ENCODE peak calls at places on chromosome 5, in nine cellular contexts. K, X, B, M, Q, R, V, L and W are unnamed samples.

GRCh38 chr5:178398856-178399722 is 166.5 kb upstream of the PHYKPL start:
- DNase-seq in K (no peak), X (no peak), B (no peak), M (no peak), Q (no peak), R (no peak), V (peak), L (no peak), W (no peak)

GRCh38 chr5:111960466-111961215 is 203.6 kb upstream of the NREP start:
- DNase-seq in K (no peak), X (no peak), B (no peak), M (no peak), Q (no peak), R (no peak), V (no peak), L (no peak), W (no peak)

GRCh38 chr5:87340716-87341115 is 72.0 kb downstream of the CCNH start:
- DNase-seq in K (no peak), X (peak), B (no peak), M (no peak), Q (peak), R (no peak), V (no peak), L (no peak), W (no peak)

GRCh38 chr5:4520557-4520956 is 619.6 kb upstream of the ADAMTS16 start:
- DNase-seq in K (no peak), X (no peak), B (no peak), M (no peak), Q (no peak), R (no peak), V (no peak), L (no peak), W (no peak)

GRCh38 chr5:9439651-9440292 is 106.1 kb downstream of the SEMA5A start:
- DNase-seq in K (no peak), X (no peak), B (no peak), M (no peak), Q (no peak), R (no peak), V (no peak), L (no peak), W (no peak)

GRCh38 chr5:35990941-35991592 is at the start of gene UGT3A1:
- DNase-seq in K (no peak), X (no peak), B (no peak), M (no peak), Q (no peak), R (no peak), V (no peak), L (no peak), W (no peak)

GRCh38 chr5:60743511-60744314 is 43.7 kb upstream of the DEPDC1B start:
- DNase-seq in K (no peak), X (no peak), B (no peak), M (no peak), Q (no peak), R (no peak), V (no peak), L (no peak), W (no peak)

GRCh38 chr5:431001-431710 is 11.8 kb upstream of the EXOC3 start:
- DNase-seq in K (peak), X (no peak), B (no peak), M (no peak), Q (peak), R (peak), V (no peak), L (peak), W (no peak)

GRCh38 chr5:115947260-115947659 is 15.0 kb upstream of the LVRN start:
- DNase-seq in K (no peak), X (no peak), B (no peak), M (no peak), Q (no peak), R (no peak), V (no peak), L (no peak), W (no peak)

GRCh38 chr5:56633950-56634349 is 181.4 kb upstream of the MAP3K1 start:
- DNase-seq in K (no peak), X (no peak), B (no peak), M (no peak), Q (no peak), R (no peak), V (no peak), L (no peak), W (no peak)

GRCh38 chr5:149156435-149157083 is 15.3 kb downstream of the ABLIM3 start:
- DNase-seq in K (no peak), X (no peak), B (no peak), M (no peak), Q (no peak), R (no peak), V (no peak), L (no peak), W (no peak)

GRCh38 chr5:14156611-14157493 is 13.7 kb downstream of the TRIO start:
- DNase-seq in K (peak), X (peak), B (peak), M (no peak), Q (peak), R (no peak), V (no peak), L (no peak), W (no peak)

GRCh38 chr5:115459844-115460243 is 84.7 kb downstream of the FEM1C start:
- DNase-seq in K (no peak), X (no peak), B (no peak), M (no peak), Q (no peak), R (no peak), V (no peak), L (no peak), W (no peak)

GRCh38 chr5:131417240-131417869 is 153.5 kb downstream of the CDC42SE2 start:
- DNase-seq in K (peak), X (peak), B (peak), M (peak), Q (peak), R (peak), V (peak), L (peak), W (peak)

GRCh38 chr5:127551410-127552041 is 34.1 kb downstream of the PRRC1 start:
- DNase-seq in K (no peak), X (no peak), B (no peak), M (no peak), Q (no peak), R (no peak), V (no peak), L (no peak), W (no peak)

DNA sequence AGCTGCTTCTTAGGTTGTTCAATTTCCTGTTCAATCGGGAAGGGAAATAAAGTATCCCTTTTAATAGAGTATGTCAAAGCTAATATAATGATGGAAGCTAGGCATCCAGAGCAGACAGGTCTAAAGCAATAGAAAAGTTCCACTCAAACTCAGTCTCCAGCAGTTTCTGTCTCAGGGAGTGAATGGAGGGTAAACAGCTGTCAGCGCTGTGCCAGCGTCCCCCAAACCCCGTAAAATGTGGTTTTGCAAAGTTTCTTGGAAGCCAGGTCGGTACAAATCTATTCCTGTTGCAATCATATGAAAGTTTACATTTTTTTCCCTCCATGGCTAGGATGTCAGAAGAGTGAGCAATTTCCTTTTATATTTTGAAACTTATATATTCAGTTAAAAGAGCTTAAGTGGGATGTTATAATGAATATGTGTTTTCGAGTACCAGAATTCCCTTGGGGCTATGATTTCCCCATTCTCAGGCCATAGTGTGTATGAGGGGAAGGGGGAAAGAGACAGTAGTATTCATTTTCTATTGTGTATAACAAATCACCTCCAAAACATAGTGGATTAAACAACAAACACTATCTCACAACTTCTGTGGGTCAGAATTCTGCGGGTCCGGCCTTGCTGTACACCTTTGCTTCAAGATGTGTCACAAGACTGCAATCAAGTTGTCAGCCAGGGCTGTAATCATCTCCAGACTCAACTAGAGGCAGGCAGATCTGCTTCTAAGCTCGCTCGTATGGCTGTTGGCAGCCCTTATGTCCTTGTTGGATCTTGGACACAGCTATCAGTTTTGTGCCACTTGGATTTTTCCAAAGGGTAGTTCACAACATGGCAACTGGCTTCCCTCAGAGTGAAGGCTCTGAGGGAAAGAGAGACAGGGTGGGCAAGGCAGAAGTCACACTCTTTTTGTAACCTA is 107.4 kb downstream of the SNX18 start:
- DNase-seq in K (no peak), X (no peak), B (no peak), M (no peak), Q (no peak), R (no peak), V (no peak), L (no peak), W (no peak)
- TF ChIP-seq POLR2AphosphoS5 in K (no peak), X (no peak), B (no peak), M (no peak), Q (no peak), R (no peak), V (no peak), L (no peak), W (no peak)

DNA sequence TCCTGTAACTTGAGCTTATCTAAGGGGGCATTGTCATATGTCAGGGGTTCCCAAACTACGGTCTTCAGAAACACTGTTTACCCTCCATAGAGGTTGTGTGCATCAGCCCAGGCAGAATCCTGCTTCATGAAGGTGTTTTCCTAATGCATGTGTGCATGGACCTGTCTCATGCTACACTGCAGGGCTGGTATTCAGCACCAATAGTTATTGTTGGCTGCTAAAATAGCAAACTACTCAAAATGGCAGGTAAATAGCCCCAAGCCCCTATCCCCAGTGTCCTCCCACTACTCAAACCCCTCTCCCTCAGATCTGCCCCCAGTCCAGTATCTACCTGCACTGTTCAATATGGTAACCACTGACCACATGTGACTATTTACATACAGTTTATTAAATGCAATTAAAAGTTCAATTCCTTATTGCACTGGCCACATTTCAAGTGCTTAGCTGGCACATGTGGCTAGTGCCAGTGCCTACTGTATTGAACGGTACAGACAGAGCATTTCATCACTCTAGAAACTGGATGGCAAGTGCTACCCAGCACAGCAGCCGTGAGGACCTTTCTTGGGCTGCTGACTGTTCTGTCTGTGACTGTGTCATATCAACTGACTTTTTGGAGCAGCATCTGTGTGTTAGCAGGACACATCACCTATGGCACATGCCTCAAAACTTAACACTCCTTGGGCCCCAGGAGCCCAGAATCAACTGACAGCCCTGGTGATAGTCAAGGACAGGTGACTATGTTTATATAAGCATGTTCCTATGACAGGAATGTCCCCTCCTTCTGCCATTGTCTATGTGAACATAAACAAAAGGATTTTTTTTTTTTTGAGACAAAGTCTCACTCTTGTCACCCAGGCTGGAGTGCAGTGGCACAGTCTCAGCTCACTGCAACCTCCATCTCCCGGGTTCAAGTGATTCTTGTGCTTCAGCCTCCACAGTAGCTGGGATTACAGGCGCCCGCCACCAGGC is 9.0 kb downstream of the IRF1 start:
- DNase-seq in K (no peak), X (no peak), B (no peak), M (no peak), Q (no peak), R (no peak), V (no peak), L (no peak), W (no peak)
- TF ChIP-seq POLR2AphosphoS5 in K (no peak), X (peak), B (peak), M (no peak), Q (no peak), R (no peak), V (no peak), L (no peak), W (peak)

GRCh38 chr5:142327111-142327842 is 2.5 kb upstream of the SPRY4 start:
- DNase-seq in K (no peak), X (no peak), B (no peak), M (no peak), Q (no peak), R (no peak), V (peak), L (no peak), W (no peak)

GRCh38 chr5:142324377-142324870 is 397 bp downstream of the SPRY4 start:
- DNase-seq in K (no peak), X (no peak), B (no peak), M (no peak), Q (no peak), R (no peak), V (no peak), L (peak), W (no peak)

GRCh38 chr5:142324871-142325676 is at the start of gene SPRY4:
- DNase-seq in K (peak), X (peak), B (peak), M (peak), Q (peak), R (peak), V (peak), L (peak), W (peak)

GRCh38 chr5:142326480-142326938 is 1.7 kb upstream of the SPRY4 start:
- DNase-seq in K (no peak), X (no peak), B (no peak), M (no peak), Q (no peak), R (no peak), V (peak), L (no peak), W (no peak)

DNA sequence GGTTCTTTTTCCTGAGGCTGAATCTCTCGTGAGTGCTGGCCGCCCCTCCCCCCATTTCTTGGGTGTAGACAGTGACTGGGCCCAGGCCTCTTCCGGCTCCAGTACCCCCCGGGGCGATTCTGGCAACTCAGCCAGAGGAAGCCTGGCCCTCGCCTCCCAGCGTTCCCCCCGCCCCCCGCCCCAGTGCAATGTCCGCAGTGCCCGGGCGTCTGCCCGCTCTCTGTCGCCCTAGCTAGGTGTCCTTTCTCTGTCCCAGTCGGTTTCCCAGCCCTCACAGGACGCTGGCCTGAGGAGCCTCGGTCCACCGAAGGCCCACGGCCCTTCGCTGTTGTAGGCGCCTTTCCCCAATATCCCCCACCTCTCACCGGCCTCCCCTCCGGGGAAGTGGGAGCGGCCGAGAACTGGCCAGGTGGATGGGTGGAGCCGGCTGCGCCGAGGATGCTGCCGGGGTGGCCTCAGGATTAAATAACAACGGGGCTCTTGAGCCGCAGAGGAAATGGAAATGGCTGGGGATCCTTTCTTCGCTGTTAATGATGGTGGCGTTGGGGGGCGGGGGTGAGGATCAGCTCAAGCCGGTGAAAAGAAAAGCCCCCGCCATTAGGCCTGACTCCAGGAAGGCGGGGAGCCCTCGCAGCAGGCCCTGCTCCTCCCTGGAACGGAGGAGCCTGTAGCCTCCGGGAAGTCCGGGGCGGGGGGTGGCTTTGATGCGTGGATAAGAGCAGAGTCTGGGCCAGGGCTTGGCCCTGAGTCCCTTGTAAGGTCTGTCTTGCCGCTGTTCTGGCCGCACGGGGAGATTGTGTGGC is 1.1 kb upstream of the SPRY4 start:
- DNase-seq in K (peak), X (no peak), B (no peak), M (no peak), Q (peak), R (peak), V (no peak), L (peak), W (peak)
- TF ChIP-seq POLR2AphosphoS5 in K (peak), X (no peak), B (peak), M (no peak), Q (peak), R (no peak), V (no peak), L (no peak), W (no peak)

GRCh38 chr5:80069918-80070318 is 34.8 kb downstream of the THBS4 start:
- DNase-seq in K (no peak), X (no peak), B (no peak), M (no peak), Q (no peak), R (no peak), V (no peak), L (peak), W (no peak)

GRCh38 chr5:80068237-80068636 is 33.1 kb downstream of the THBS4 start:
- DNase-seq in K (no peak), X (no peak), B (no peak), M (no peak), Q (no peak), R (no peak), V (no peak), L (no peak), W (no peak)

GRCh38 chr5:80068775-80069174 is 33.6 kb downstream of the THBS4 start:
- DNase-seq in K (no peak), X (no peak), B (no peak), M (no peak), Q (no peak), R (no peak), V (no peak), L (no peak), W (no peak)

GRCh38 chr5:80070338-80071056 is 35.3 kb downstream of the THBS4 start:
- DNase-seq in K (no peak), X (peak), B (no peak), M (no peak), Q (no peak), R (no peak), V (no peak), L (no peak), W (no peak)

DNA sequence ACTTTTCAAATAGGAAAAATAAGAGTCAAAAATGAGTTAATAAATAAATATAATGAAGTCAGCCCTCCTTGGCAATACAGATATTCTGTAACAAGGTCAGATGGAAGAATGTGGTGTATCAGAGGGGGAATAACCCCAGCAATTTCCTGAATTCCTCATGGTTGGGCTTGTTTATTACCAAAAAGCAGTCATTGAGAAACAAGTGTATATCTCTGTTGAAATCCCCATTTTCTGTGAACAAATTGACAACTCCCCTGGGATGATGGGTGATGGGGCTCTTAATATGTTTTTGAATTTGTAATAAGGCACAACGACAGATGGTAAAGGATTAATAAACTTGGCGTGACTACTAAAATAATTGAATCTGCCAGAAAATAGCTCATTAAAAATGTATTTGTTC is 34.1 kb downstream of the THBS4 start:
- DNase-seq in K (no peak), X (no peak), B (no peak), M (no peak), Q (no peak), R (no peak), V (no peak), L (no peak), W (no peak)
- TF ChIP-seq POLR2AphosphoS5 in K (no peak), X (no peak), B (no peak), M (no peak), Q (no peak), R (no peak), V (no peak), L (no peak), W (no peak)

DNA sequence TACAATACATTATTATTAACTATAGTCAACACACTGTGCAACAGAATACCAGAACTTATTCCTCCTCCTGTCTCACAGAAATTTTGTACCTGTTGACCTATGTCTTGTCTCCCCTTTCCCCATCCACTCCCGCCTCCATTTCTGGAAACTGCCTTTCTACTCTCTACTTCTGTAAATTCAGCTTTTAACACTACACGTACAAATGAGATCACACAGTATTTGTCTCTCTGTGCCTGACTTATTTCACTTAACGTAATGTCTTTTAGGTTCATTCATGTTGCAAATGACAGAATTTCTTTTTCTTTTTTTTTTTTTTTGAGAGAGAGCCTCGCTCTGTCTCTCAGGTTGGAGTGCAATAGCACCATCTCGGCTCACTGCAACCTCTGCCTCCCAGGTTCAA is 19.5 kb downstream of the MEF2C start:
- DNase-seq in K (no peak), X (no peak), B (no peak), M (no peak), Q (no peak), R (no peak), V (no peak), L (no peak), W (no peak)
- TF ChIP-seq POLR2AphosphoS5 in K (no peak), X (no peak), B (no peak), M (no peak), Q (no peak), R (no peak), V (no peak), L (no peak), W (no peak)

GRCh38 chr5:124738751-124739559 is 7.5 kb downstream of the ZNF608 start:
- DNase-seq in K (no peak), X (no peak), B (no peak), M (no peak), Q (no peak), R (no peak), V (no peak), L (no peak), W (no peak)
- TF ChIP-seq POLR2AphosphoS5 in K (no peak), X (no peak), B (no peak), M (no peak), Q (no peak), R (no peak), V (no peak), L (no peak), W (no peak)

GRCh38 chr5:158754018-158754514 is 345.6 kb downstream of the EBF1 start:
- DNase-seq in K (no peak), X (no peak), B (no peak), M (no peak), Q (no peak), R (no peak), V (no peak), L (no peak), W (no peak)

GRCh38 chr5:158755221-158755620 is 344.5 kb downstream of the EBF1 start:
- DNase-seq in K (no peak), X (no peak), B (no peak), M (no peak), Q (no peak), R (no peak), V (no peak), L (no peak), W (no peak)

GRCh38 chr5:158752656-158752973 is 347.1 kb downstream of the EBF1 start:
- DNase-seq in K (no peak), X (no peak), B (no peak), M (no peak), Q (no peak), R (no peak), V (no peak), L (no peak), W (no peak)

GRCh38 chr5:158753354-158753753 is 346.4 kb downstream of the EBF1 start:
- DNase-seq in K (no peak), X (no peak), B (no peak), M (no peak), Q (no peak), R (no peak), V (no peak), L (no peak), W (no peak)

GRCh38 chr5:158751961-158752655 is 347.6 kb downstream of the EBF1 start:
- DNase-seq in K (no peak), X (peak), B (no peak), M (no peak), Q (no peak), R (no peak), V (no peak), L (no peak), W (no peak)
- TF ChIP-seq POLR2AphosphoS5 in K (no peak), X (no peak), B (no peak), M (no peak), Q (no peak), R (no peak), V (no peak), L (no peak), W (no peak)